ENCODE peak calls at places on chromosomes 2 and 18, in ten cellular contexts. Y is epithelial cell of esophagus; J is osteocyte; W is occipital lobe; F is CD8-positive, alpha-beta T cell; X is activated T-helper 1 cell treated with anti-CD3 and anti-CD28 coated beads, Interleukin-2, amount 50 U/mL, for 16 hours; A is ovary; I is activated gamma-delta T cell treated with anti-CD3 and anti-CD28 coated beads, Interleukin-2, amount 50 U/mL, for 16 hours; G is ACHN; R is IMR-90. T is an unnamed sample.

GRCh38 chr2:58762176-58762781 is 521.2 kb upstream of the FANCL start:
- DNase-seq in Y (peak; percentile 76), J (no peak), W (peak; percentile 25), F (no peak), X (no peak), A (peak; percentile 36), I (no peak), G (peak; percentile 69), R (peak; percentile 28), T (peak; percentile 20)

GRCh38 chr2:232511336-232511863 is 8.8 kb upstream of the PRSS56 start:
- DNase-seq in Y (no peak), J (no peak), W (no peak), F (no peak), X (no peak), A (no peak), I (no peak), G (no peak), R (no peak), T (no peak)

GRCh38 chr18:45652703-45653490 is 37.6 kb downstream of the SLC14A2 start:
- DNase-seq in Y (peak; percentile 81), J (no peak), W (no peak), F (peak; percentile 17), X (no peak), A (no peak), I (no peak), G (no peak), R (peak; percentile 31), T (peak; percentile 55)

GRCh38 chr2:223801702-223802101 is 35.7 kb downstream of the AP1S3 start:
- DNase-seq in Y (no peak), J (no peak), W (no peak), F (no peak), X (no peak), A (no peak), I (no peak), G (no peak), R (no peak), T (no peak)

GRCh38 chr2:196703660-196704209 is 64.2 kb downstream of the CCDC150 start:
- DNase-seq in Y (peak; percentile 59), J (no peak), W (no peak), F (no peak), X (no peak), A (no peak), I (no peak), G (no peak), R (peak; percentile 52), T (no peak)

GRCh38 chr18:136433-136832 is 21.9 kb upstream of the USP14 start:
- DNase-seq in Y (no peak), J (no peak), W (no peak), F (peak; percentile 58), X (no peak), A (no peak), I (no peak), G (no peak), R (no peak), T (no peak)

GRCh38 chr2:197322729-197323720 is 12.4 kb upstream of the ANKRD44 start:
- DNase-seq in Y (no peak), J (no peak), W (no peak), F (peak; percentile 72), X (no peak), A (no peak), I (no peak), G (no peak), R (no peak), T (no peak)

GRCh38 chr2:127910415-127910814 is 24.7 kb upstream of the AMMECR1L start:
- DNase-seq in Y (no peak), J (no peak), W (no peak), F (no peak), X (no peak), A (no peak), I (no peak), G (no peak), R (no peak), T (no peak)

GRCh38 chr2:155842103-155842502 is 490.4 kb downstream of the NR4A2 start:
- DNase-seq in Y (peak; percentile 22), J (no peak), W (no peak), F (no peak), X (no peak), A (no peak), I (no peak), G (no peak), R (no peak), T (no peak)

GRCh38 chr2:199940373-199940772 is 14.9 kb downstream of the TYW5 start:
- DNase-seq in Y (peak; percentile 24), J (no peak), W (no peak), F (no peak), X (no peak), A (no peak), I (no peak), G (peak; percentile 65), R (peak; percentile 38), T (no peak)

GRCh38 chr2:60533114-60534033 is 20.1 kb downstream of the BCL11A start:
- DNase-seq in Y (peak; percentile 81), J (no peak), W (no peak), F (no peak), X (no peak), A (no peak), I (no peak), G (no peak), R (peak; percentile 89), T (peak; percentile 58)

GRCh38 chr2:159157361-159158045 is 129.0 kb downstream of the WDSUB1 start:
- DNase-seq in Y (peak; percentile 90), J (no peak), W (no peak), F (no peak), X (no peak), A (no peak), I (no peak), G (no peak), R (peak; percentile 14), T (peak; percentile 50)

GRCh38 chr18:10015288-10015701 is 101.5 kb downstream of the VAPA start:
- DNase-seq in Y (peak; percentile 87), J (no peak), W (no peak), F (no peak), X (no peak), A (no peak), I (no peak), G (no peak), R (peak; percentile 17), T (no peak)

GRCh38 chr2:28606986-28607441 is 111.2 kb downstream of the PLB1 start:
- DNase-seq in Y (no peak), J (no peak), W (no peak), F (no peak), X (no peak), A (no peak), I (no peak), G (peak; percentile 39), R (peak; percentile 44), T (no peak)

GRCh38 chr18:26656401-26656943 is 108.1 kb upstream of the KCTD1 start:
- DNase-seq in Y (no peak), J (no peak), W (no peak), F (no peak), X (no peak), A (no peak), I (no peak), G (no peak), R (no peak), T (no peak)

GRCh38 chr2:145203931-145204330 is 684.0 kb upstream of the ZEB2 start:
- DNase-seq in Y (no peak), J (no peak), W (no peak), F (no peak), X (no peak), A (no peak), I (no peak), G (no peak), R (no peak), T (no peak)

GRCh38 chr2:181527058-181527457 is 69.9 kb downstream of the ITGA4 start:
- DNase-seq in Y (no peak), J (no peak), W (no peak), F (no peak), X (no peak), A (no peak), I (no peak), G (no peak), R (no peak), T (no peak)

GRCh38 chr18:31098878-31099277 is 3.3 kb downstream of the DSC2 start:
- DNase-seq in Y (no peak), J (no peak), W (no peak), F (no peak), X (no peak), A (no peak), I (no peak), G (no peak), R (no peak), T (no peak)

GRCh38 chr2:29528891-29529520 is 392.4 kb downstream of the ALK start:
- DNase-seq in Y (peak; percentile 4), J (no peak), W (peak; percentile 32), F (no peak), X (no peak), A (peak; percentile 30), I (no peak), G (no peak), R (peak; percentile 79), T (no peak)

GRCh38 chr2:8642332-8643078 is 39.4 kb upstream of the ID2 start:
- DNase-seq in Y (no peak), J (no peak), W (no peak), F (no peak), X (no peak), A (no peak), I (no peak), G (no peak), R (no peak), T (no peak)

GRCh38 chr2:85765081-85765731 is 11.4 kb downstream of the ATOH8 start:
- DNase-seq in Y (no peak), J (no peak), W (no peak), F (no peak), X (no peak), A (no peak), I (no peak), G (no peak), R (no peak), T (no peak)

GRCh38 chr2:240933048-240933965 is 27.2 kb downstream of the CROCC2 start:
- DNase-seq in Y (no peak), J (peak; percentile 81), W (no peak), F (peak; percentile 34), X (peak; percentile 3), A (peak; percentile 22), I (no peak), G (no peak), R (no peak), T (no peak)

GRCh38 chr18:59994357-59994756 is 94.6 kb downstream of the PMAIP1 start:
- DNase-seq in Y (peak; percentile 19), J (no peak), W (no peak), F (no peak), X (no peak), A (no peak), I (no peak), G (no peak), R (peak; percentile 12), T (no peak)

GRCh38 chr18:49697757-49698595 is 115.4 kb downstream of the ACAA2 start:
- DNase-seq in Y (no peak), J (no peak), W (no peak), F (no peak), X (no peak), A (no peak), I (no peak), G (no peak), R (peak; percentile 53), T (no peak)

GRCh38 chr2:33215299-33215698 is 261.1 kb upstream of the RASGRP3 start:
- DNase-seq in Y (peak; percentile 81), J (no peak), W (no peak), F (no peak), X (no peak), A (peak; percentile 31), I (no peak), G (no peak), R (peak; percentile 96), T (no peak)

GRCh38 chr2:201167546-201167945 is 15.4 kb upstream of the CASP10 start:
- DNase-seq in Y (no peak), J (no peak), W (no peak), F (no peak), X (no peak), A (no peak), I (no peak), G (no peak), R (no peak), T (no peak)

GRCh38 chr18:52716926-52717325 is 376.9 kb downstream of the DCC start:
- DNase-seq in Y (peak; percentile 17), J (no peak), W (no peak), F (no peak), X (no peak), A (peak; percentile 17), I (no peak), G (peak; percentile 50), R (peak; percentile 5), T (no peak)

T was measured in epithelial cell of prostate.